ENCODE peak calls at places on chromosomes 2 and 18, in four cellular contexts. G is fibroblast of pulmonary artery, I is pancreas, L is left ventricle myocardium inferior. Z is an unnamed sample.

GRCh38 chr18:57976230-57976773 is 67.7 kb upstream of the NEDD4L start:
- DNase-seq in G (no peak), I (no peak), L (no peak), Z (no peak)

GRCh38 chr18:70417847-70418246 is 129.0 kb downstream of the SOCS6 start:
- DNase-seq in G (no peak), I (no peak), L (no peak), Z (no peak)

GRCh38 chr2:49154891-49155290 is 576 bp upstream of the FSHR start:
- DNase-seq in G (no peak), I (no peak), L (no peak), Z (no peak)

GRCh38 chr18:3037423-3037915 is 24.5 kb upstream of the LPIN2 start:
- DNase-seq in G (peak; percentile 92), I (peak; percentile 40), L (no peak), Z (no peak)

GRCh38 chr2:101253713-101254085 is 1.0 kb downstream of the CNOT11 start:
- DNase-seq in G (no peak), I (no peak), L (no peak), Z (no peak)

GRCh38 chr2:74100254-74101216 is 47.2 kb downstream of the BOLA3 start:
- DNase-seq in G (no peak), I (no peak), L (no peak), Z (no peak)

GRCh38 chr2:238164906-238165287 is 6.1 kb downstream of the ERFE start:
- DNase-seq in G (no peak), I (no peak), L (no peak), Z (no peak)

GRCh38 chr2:182831097-182831496 is 35.3 kb downstream of the FRZB start:
- DNase-seq in G (no peak), I (no peak), L (no peak), Z (no peak)

GRCh38 chr2:63218800-63219511 is 168.3 kb downstream of the OTX1 start:
- DNase-seq in G (no peak), I (no peak), L (no peak), Z (no peak)

GRCh38 chr2:108571262-108571661 is 37.0 kb downstream of the LIMS1 start:
- DNase-seq in G (no peak), I (no peak), L (no peak), Z (no peak)

GRCh38 chr18:57519668-57520424 is 66.7 kb downstream of the FECH start:
- DNase-seq in G (no peak), I (no peak), L (no peak), Z (no peak)

GRCh38 chr18:79962835-79963657 is 1.4 kb upstream of the HSBP1L1 start:
- DNase-seq in G (no peak), I (peak; percentile 12), L (no peak), Z (no peak)

GRCh38 chr2:201879986-201880385 is 73.6 kb downstream of the CDK15 start:
- DNase-seq in G (no peak), I (no peak), L (no peak), Z (no peak)

GRCh38 chr18:11175266-11175947 is 26.0 kb upstream of the PIEZO2 start:
- DNase-seq in G (peak; percentile 59), I (no peak), L (no peak), Z (no peak)

GRCh38 chr2:154533300-154533940 is 165.1 kb upstream of the KCNJ3 start:
- DNase-seq in G (no peak), I (no peak), L (no peak), Z (no peak)

GRCh38 chr2:12412898-12413305 is 303.8 kb upstream of the TRIB2 start:
- DNase-seq in G (peak; percentile 55), I (no peak), L (no peak), Z (no peak)

GRCh38 chr18:35808796-35809195 is 163.7 kb upstream of the RMP24 start:
- DNase-seq in G (no peak), I (no peak), L (no peak), Z (no peak)

GRCh38 chr2:172160839-172161238 is 58.1 kb upstream of the DLX2 start:
- DNase-seq in G (no peak), I (no peak), L (no peak), Z (no peak)

GRCh38 chr2:20350105-20350712 is 435 bp downstream of the PUM2 start:
- DNase-seq in G (no peak), I (peak; percentile 62), L (peak; percentile 44), Z (peak; percentile 72)

GRCh38 chr18:78681934-78682333 is 297.7 kb upstream of the SALL3 start:
- DNase-seq in G (no peak), I (no peak), L (no peak), Z (no peak)

GRCh38 chr2:10989151-10989550 is 77.4 kb downstream of the KCNF1 start:
- DNase-seq in G (no peak), I (no peak), L (no peak), Z (no peak)

GRCh38 chr2:7011376-7012083 is 94.3 kb downstream of the RNF144A start:
- DNase-seq in G (peak; percentile 94), I (no peak), L (no peak), Z (no peak)

GRCh38 chr2:11784747-11785610 is 38.5 kb downstream of the LPIN1 start:
- DNase-seq in G (peak; percentile 46), I (no peak), L (no peak), Z (peak; percentile 70)

GRCh38 chr2:241413929-241414580 is 58.0 kb downstream of the FARP2 start:
- DNase-seq in G (no peak), I (no peak), L (no peak), Z (no peak)

GRCh38 chr2:46241344-46241743 is 55.9 kb upstream of the EPAS1 start:
- DNase-seq in G (peak; percentile 23), I (no peak), L (no peak), Z (no peak)

GRCh38 chr2:120287183-120288015 is 34.7 kb downstream of the RALB start:
- DNase-seq in G (peak; percentile 52), I (no peak), L (no peak), Z (no peak)

GRCh38 chr2:237791977-237792727 is 6.4 kb upstream of the RBM44 start:
- DNase-seq in G (peak; percentile 35), I (no peak), L (no peak), Z (peak; percentile 27)

GRCh38 chr2:61135510-61135909 is 26.5 kb upstream of the C2orf74 start:
- DNase-seq in G (peak; percentile 79), I (no peak), L (no peak), Z (no peak)
- TF ChIP-seq CTCF in G (peak; percentile 54), I (no peak), L (peak; percentile 20), Z (no peak)

GRCh38 chr18:45652703-45653490 is 37.6 kb downstream of the SLC14A2 start:
- DNase-seq in G (peak; percentile 22), I (no peak), L (no peak), Z (no peak)
- TF ChIP-seq CTCF in G (no peak), I (no peak), L (no peak), Z (no peak)

GRCh38 chr2:143974262-143974661 is 545.7 kb downstream of the ZEB2 start:
- DNase-seq in G (peak; percentile 64), I (no peak), L (no peak), Z (no peak)
- TF ChIP-seq CTCF in G (no peak), I (no peak), L (no peak), Z (no peak)

GRCh38 chr2:55045685-55046221 is 4.5 kb downstream of the RTN4 start:
- DNase-seq in G (no peak), I (no peak), L (no peak), Z (no peak)
- TF ChIP-seq CTCF in G (no peak), I (no peak), L (no peak), Z (no peak)

GRCh38 chr2:212226114-212226513 is 312.5 kb downstream of the ERBB4 start:
- DNase-seq in G (no peak), I (no peak), L (no peak), Z (no peak)
- TF ChIP-seq CTCF in G (no peak), I (no peak), L (no peak), Z (no peak)

DNA sequence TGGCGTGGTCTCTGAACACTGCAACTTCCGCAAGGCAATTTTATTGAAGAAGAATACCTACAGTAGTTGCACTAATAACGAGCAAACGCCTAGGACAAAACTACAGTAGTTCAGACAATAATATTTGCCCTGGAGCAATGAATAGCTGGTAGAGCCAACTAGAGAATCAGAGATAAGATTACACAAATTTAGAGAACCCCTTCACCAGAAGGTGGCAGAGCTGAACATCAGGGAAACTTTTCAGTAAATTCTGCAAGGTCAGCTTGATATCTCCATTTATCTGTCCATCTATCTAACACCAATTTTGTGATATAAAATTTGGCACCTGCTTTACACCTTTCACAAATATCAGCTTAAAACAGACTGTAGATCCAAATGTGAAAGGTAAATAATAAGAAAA is 43.8 kb downstream of the CDH19 start:
- DNase-seq in G (peak; percentile 53), I (no peak), L (no peak), Z (peak; percentile 34)
- TF ChIP-seq CTCF in G (peak; percentile 55), I (peak; percentile 25), L (peak; percentile 30), Z (peak; percentile 33)

GRCh38 chr18:72041313-72042032 is 502.7 kb downstream of the CBLN2 start:
- DNase-seq in G (no peak), I (no peak), L (no peak), Z (no peak)
- TF ChIP-seq CTCF in G (no peak), I (no peak), L (no peak), Z (no peak)

DNA sequence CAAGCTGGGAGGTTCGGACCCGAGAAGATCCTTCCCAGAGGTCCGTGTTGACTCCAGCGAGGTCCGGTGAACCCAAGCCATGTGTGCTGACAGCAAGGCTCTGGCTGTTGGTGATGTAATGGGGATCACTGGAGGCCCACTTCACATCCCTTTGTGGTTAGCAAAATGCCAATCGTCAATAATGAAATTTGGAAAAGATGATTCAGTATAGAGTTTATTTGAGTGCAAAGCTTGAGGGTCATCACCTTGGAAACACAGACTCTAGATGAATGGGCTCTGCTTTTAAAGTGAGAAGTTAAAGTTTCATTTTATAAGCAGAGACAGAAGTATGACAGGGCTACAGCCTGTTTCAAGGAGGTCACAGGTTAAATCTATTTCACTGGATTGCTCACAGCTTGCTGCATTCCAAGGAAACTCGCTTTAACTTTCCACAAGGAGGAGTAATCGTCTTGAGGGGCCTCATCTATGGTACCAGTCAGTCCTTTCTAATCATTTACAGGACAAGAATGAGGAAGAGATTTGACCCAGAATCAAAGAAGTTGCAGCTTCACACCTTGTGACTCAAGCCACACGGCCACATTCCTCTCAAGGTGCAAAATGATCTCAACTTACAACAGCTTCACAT is 140.5 kb downstream of the TPO start:
- DNase-seq in G (peak; percentile 56), I (no peak), L (no peak), Z (no peak)
- TF ChIP-seq CTCF in G (peak; percentile 29), I (no peak), L (no peak), Z (no peak)